ENCODE peak calls at places on chromosomes 7 and 10, in four cellular contexts. B is fibroblast of mammary gland, M is GM06990, I is A549. A is an unnamed sample.

GRCh38 chr10:17216901-17217395 is 11.1 kb upstream of the VIM start:
- DNase-seq in B (peak; percentile 64), M (no peak), I (no peak), A (peak; percentile 33)

GRCh38 chr10:9709849-9710248 is 1307.8 kb upstream of the CELF2 start:
- DNase-seq in B (no peak), M (no peak), I (no peak), A (no peak)

GRCh38 chr7:33298848-33299247 is 169.5 kb downstream of the BBS9 start:
- DNase-seq in B (no peak), M (no peak), I (no peak), A (no peak)

GRCh38 chr7:120725376-120726039 is 132.4 kb downstream of the TSPAN12 start:
- DNase-seq in B (peak; percentile 63), M (peak; percentile 4), I (peak; percentile 4), A (peak; percentile 78)

GRCh38 chr10:65894379-65894778 is 1031.5 kb upstream of the LRRTM3 start:
- DNase-seq in B (no peak), M (no peak), I (no peak), A (no peak)

GRCh38 chr10:78454123-78454645 is 420.5 kb downstream of the RPS24 start:
- DNase-seq in B (peak; percentile 21), M (no peak), I (no peak), A (no peak)

GRCh38 chr10:52213511-52213831 is 100.6 kb upstream of the DKK1 start:
- DNase-seq in B (peak; percentile 68), M (no peak), I (no peak), A (peak; percentile 63)

GRCh38 chr10:62895058-62895457 is 78.9 kb upstream of the EGR2 start:
- DNase-seq in B (peak; percentile 79), M (no peak), I (no peak), A (peak; percentile 86)

GRCh38 chr7:4725014-4725951 is 43.2 kb downstream of the FOXK1 start:
- DNase-seq in B (peak; percentile 93), M (peak; percentile 78), I (peak; percentile 72), A (peak; percentile 93)

GRCh38 chr10:7856685-7857084 is 38.4 kb downstream of the TAF3 start:
- DNase-seq in B (no peak), M (no peak), I (no peak), A (no peak)

GRCh38 chr7:157674715-157675426 is 338.1 kb downstream of the DNAJB6 start:
- DNase-seq in B (no peak), M (no peak), I (no peak), A (no peak)

GRCh38 chr7:17940302-17941170 is at the start of gene SNX13:
- DNase-seq in B (peak; percentile 89), M (peak; percentile 92), I (peak; percentile 89), A (peak; percentile 89)
- TF ChIP-seq CTCF in B (no peak), M (peak; percentile 53), I (peak; percentile 27), A (peak; percentile 31)

GRCh38 chr10:67884313-67884841 is at the start of gene SIRT1:
- DNase-seq in B (peak; percentile 91), M (peak; percentile 97), I (peak; percentile 91), A (peak; percentile 92)
- TF ChIP-seq CTCF in B (no peak), M (no peak), I (peak; percentile 38), A (no peak)

GRCh38 chr10:83915801-83916200 is 223.5 kb upstream of the GHITM start:
- DNase-seq in B (no peak), M (no peak), I (no peak), A (no peak)

GRCh38 chr10:83919187-83919586 is 220.1 kb upstream of the GHITM start:
- DNase-seq in B (no peak), M (no peak), I (no peak), A (no peak)

GRCh38 chr10:83922246-83922860 is 217.0 kb upstream of the GHITM start:
- DNase-seq in B (no peak), M (no peak), I (no peak), A (no peak)

DNA sequence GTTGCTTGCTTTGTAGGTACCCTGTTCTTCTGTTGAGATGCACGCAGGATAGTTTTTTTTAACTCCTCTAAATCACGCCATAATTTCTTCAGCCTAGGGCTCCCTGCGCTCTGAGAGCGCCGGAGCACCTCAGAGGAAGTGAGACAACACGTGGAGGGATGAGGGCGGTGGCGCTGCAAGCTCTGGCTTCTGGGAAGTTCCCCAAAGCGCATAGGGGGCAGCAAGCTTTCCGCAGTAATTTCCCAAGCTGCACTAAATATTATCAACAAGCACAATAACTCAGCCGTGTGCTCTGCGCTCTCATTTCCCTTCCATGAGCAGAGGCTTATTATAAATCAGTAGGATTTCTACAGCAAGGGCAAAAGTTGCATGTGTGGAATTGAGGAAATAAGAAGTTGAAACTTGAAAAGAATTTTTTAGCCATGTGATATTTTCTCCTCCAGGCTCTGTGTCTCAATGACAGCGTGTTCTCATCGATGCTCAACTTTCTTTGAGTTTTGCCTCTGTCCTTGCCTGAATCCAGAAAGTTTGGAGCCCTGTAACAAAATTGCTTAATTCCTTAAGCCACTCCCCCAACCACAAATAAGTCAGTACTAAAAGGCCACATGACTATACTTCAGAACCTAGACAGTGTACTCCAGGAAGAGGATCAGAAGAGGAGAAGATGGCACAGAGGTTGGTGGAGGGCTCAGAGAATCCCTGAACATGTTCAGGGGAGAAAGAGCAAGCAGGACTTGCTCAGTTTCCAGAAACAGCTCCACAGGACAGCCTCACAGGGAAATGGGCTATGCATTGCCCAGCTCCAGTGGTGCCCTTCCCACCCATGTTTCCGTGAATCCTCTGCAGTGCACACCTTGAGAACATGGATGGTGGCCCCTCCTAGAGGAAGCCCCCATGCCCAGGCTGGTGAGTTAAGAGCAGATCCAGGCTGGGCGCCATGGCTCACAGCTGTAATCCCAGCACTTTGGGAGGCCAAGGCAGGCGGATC is 221.5 kb upstream of the GHITM start:
- DNase-seq in B (no peak), M (peak; percentile 16), I (peak; percentile 4), A (no peak)
- TF ChIP-seq CTCF in B (no peak), M (peak; percentile 53), I (no peak), A (no peak)

GRCh38 chr10:82228701-82229100 is 353.7 kb downstream of the NRG3 start:
- DNase-seq in B (peak; percentile 6), M (no peak), I (no peak), A (no peak)
- TF ChIP-seq CTCF in B (no peak), M (no peak), I (no peak), A (no peak)

DNA sequence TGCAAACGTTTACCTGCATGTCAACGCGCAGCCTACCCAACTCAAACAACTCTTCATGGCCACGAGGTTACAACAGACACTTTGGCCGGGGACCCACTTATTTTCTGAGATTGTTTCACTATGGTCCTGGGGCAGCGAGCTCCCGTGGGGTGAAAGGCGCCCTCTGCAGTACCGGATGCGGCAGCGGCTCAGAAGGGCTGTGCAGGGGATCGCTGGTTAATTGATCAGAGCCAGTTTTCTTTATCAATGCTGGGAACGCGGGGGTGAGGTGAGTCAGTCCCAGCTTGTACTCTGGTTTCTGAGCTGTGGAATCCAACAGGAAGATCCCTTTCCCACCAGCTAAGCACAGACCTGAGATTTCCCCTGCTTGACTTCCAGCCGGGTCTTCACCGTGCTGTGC is 366.5 kb upstream of the KLF6 start:
- DNase-seq in B (no peak), M (no peak), I (no peak), A (no peak)
- TF ChIP-seq CTCF in B (no peak), M (no peak), I (no peak), A (no peak)

GRCh38 chr7:127792528-127793342 is 140.7 kb downstream of the SND1 start:
- DNase-seq in B (peak; percentile 22), M (no peak), I (peak; percentile 19), A (no peak)

GRCh38 chr7:127793582-127793981 is 141.6 kb downstream of the SND1 start:
- DNase-seq in B (no peak), M (no peak), I (no peak), A (no peak)

GRCh38 chr7:127789031-127789430 is 137.0 kb downstream of the SND1 start:
- DNase-seq in B (no peak), M (no peak), I (no peak), A (no peak)

GRCh38 chr7:127794135-127794534 is 142.1 kb downstream of the SND1 start:
- DNase-seq in B (no peak), M (no peak), I (no peak), A (no peak)

GRCh38 chr7:127791790-127792189 is 139.8 kb downstream of the SND1 start:
- DNase-seq in B (peak; percentile 64), M (no peak), I (no peak), A (peak; percentile 52)
- TF ChIP-seq CTCF in B (no peak), M (no peak), I (no peak), A (no peak)

GRCh38 chr7:74217455-74218342 is 7.9 kb downstream of the LAT2 start:
- DNase-seq in B (no peak), M (peak; percentile 79), I (no peak), A (no peak)

GRCh38 chr7:74221713-74222112 is 11.9 kb downstream of the LAT2 start:
- DNase-seq in B (no peak), M (no peak), I (no peak), A (no peak)

GRCh38 chr7:74218343-74218698 is 8.5 kb downstream of the LAT2 start:
- DNase-seq in B (no peak), M (no peak), I (no peak), A (no peak)

GRCh38 chr7:74219416-74219815 is 9.6 kb downstream of the LAT2 start:
- DNase-seq in B (no peak), M (no peak), I (no peak), A (no peak)

DNA sequence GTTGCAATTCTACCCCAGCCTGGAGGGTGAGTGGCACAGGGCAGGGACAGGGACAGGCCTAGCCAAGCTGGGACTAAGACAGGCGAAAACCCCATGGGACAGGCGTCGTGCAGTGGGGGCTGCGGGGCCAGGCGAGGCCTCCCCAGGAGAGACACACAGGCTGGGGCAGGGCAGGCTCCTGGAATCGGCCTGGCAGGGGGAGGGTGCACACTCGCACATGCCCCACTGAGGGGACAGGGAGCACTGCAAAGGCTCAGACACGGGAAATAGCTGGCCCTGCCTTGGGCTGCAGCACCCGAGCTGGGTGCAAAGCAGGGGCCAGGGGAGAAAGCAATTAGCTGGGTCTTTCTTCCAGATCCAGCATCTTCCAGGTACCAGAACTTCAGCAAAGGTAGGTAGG is 10.4 kb downstream of the LAT2 start:
- DNase-seq in B (no peak), M (no peak), I (no peak), A (no peak)
- TF ChIP-seq CTCF in B (no peak), M (no peak), I (no peak), A (no peak)

DNA sequence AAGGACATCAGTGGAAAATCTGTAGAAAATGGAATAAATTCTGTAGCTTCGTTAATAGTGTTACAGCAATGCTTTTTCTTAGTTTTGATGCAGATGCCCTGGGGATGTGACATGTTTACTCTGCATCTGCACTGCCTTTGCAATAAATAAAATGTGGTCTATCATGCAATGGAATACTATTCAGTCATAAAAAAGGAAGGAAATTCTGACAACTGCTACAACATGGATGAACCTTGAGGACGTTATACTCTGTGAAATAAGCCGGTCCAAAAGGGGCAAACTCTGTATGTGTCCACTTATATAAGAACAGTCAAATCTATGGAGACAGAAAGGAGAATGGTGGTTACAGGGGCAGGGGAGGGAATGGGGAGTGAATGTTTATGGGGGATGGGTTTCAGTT is 13.5 kb downstream of the GRIFIN start:
- DNase-seq in B (no peak), M (no peak), I (no peak), A (no peak)
- TF ChIP-seq CTCF in B (no peak), M (no peak), I (no peak), A (no peak)